ENCODE peak calls at places on chromosomes 16 and 17, in eight cellular contexts. Q, E, D, K, A, S, Y and Z are unnamed samples.

GRCh38 chr16:56814537-56815432 is 50.2 kb upstream of the SLC12A3 start:
- DNase-seq in Q (no peak), E (no peak), D (no peak), K (no peak), A (no peak), S (no peak), Y (peak), Z (no peak)

GRCh38 chr17:29250666-29251065 is 4.0 kb downstream of the CRYBA1 start:
- DNase-seq in Q (no peak), E (no peak), D (no peak), K (no peak), A (peak), S (no peak), Y (no peak), Z (no peak)

GRCh38 chr16:80751167-80751566 is 53.2 kb downstream of the CDYL2 start:
- DNase-seq in Q (peak), E (no peak), D (no peak), K (no peak), A (peak), S (no peak), Y (peak), Z (no peak)

GRCh38 chr17:61309857-61310256 is 89.8 kb upstream of the TBX2 start:
- DNase-seq in Q (peak), E (no peak), D (no peak), K (no peak), A (peak), S (no peak), Y (no peak), Z (peak)

GRCh38 chr17:14196337-14196997 is 40.2 kb downstream of the CDRT15 start:
- DNase-seq in Q (no peak), E (no peak), D (no peak), K (no peak), A (no peak), S (no peak), Y (no peak), Z (no peak)

GRCh38 chr17:49434821-49435581 is 20.3 kb upstream of the PHB1 start:
- DNase-seq in Q (peak), E (no peak), D (peak), K (peak), A (peak), S (peak), Y (peak), Z (peak)

GRCh38 chr16:10641953-10642949 is 52.5 kb downstream of the TEKT5 start:
- DNase-seq in Q (no peak), E (no peak), D (no peak), K (no peak), A (no peak), S (no peak), Y (no peak), Z (no peak)

GRCh38 chr16:65309294-65309850 is 187.5 kb upstream of the CDH11 start:
- DNase-seq in Q (no peak), E (no peak), D (no peak), K (no peak), A (no peak), S (no peak), Y (no peak), Z (no peak)

GRCh38 chr17:16352838-16353701 is at the start of gene CENPV:
- DNase-seq in Q (no peak), E (peak), D (peak), K (peak), A (peak), S (peak), Y (peak), Z (peak)

GRCh38 chr17:43338886-43339516 is 59.8 kb upstream of the ARL4D start:
- DNase-seq in Q (peak), E (peak), D (peak), K (peak), A (peak), S (peak), Y (peak), Z (peak)

GRCh38 chr17:72393553-72393952 is 272.7 kb downstream of the SOX9 start:
- DNase-seq in Q (peak), E (no peak), D (peak), K (no peak), A (peak), S (no peak), Y (no peak), Z (peak)

GRCh38 chr17:65370669-65371126 is 190.8 kb downstream of the AXIN2 start:
- DNase-seq in Q (no peak), E (no peak), D (no peak), K (no peak), A (no peak), S (no peak), Y (peak), Z (no peak)

GRCh38 chr17:55160501-55160900 is 104.3 kb upstream of the HLF start:
- DNase-seq in Q (no peak), E (no peak), D (no peak), K (no peak), A (no peak), S (no peak), Y (no peak), Z (no peak)